ENCODE peak calls at places on chromosome 13, in nine cellular contexts. One of them, this sample, is unnamed.

GRCh38 chr13:42377640-42378382 is 105.9 kb downstream of the AKAP11 start:
- DNase-seq in Calu3: no peak
- DNase-seq in HCEC 1CT: no peak
- DNase-seq in stimulated activated CD8-positive, alpha-beta memory T cell treated with anti-CD3 and anti-CD28 coated beads, Interleukin-7, amount 100 ng/mL, for 1 hour: no peak
- DNase-seq in AG04450: no peak
- DNase-seq in DMS 273 treated with DMSO at 0.1 percent for 48 hours: no peak
- DNase-seq in NCI-H510A treated with DMSO at 0.1 percent for 48 hours: no peak
- DNase-seq in cardiac muscle cell: no peak
- DNase-seq in T-helper 17 cell: no peak
- DNase-seq in this sample: no peak

GRCh38 chr13:112058519-112058873 is 8.5 kb upstream of the SOX1 start:
- DNase-seq in Calu3: no peak
- DNase-seq in HCEC 1CT: no peak
- DNase-seq in stimulated activated CD8-positive, alpha-beta memory T cell treated with anti-CD3 and anti-CD28 coated beads, Interleukin-7, amount 100 ng/mL, for 1 hour: no peak
- DNase-seq in AG04450: no peak
- DNase-seq in DMS 273 treated with DMSO at 0.1 percent for 48 hours: no peak
- DNase-seq in NCI-H510A treated with DMSO at 0.1 percent for 48 hours: peak; percentile 45
- DNase-seq in cardiac muscle cell: no peak
- DNase-seq in T-helper 17 cell: no peak
- DNase-seq in this sample: no peak

GRCh38 chr13:31073859-31074718 is 87.6 kb downstream of the HSPH1 start:
- DNase-seq in Calu3: no peak
- DNase-seq in HCEC 1CT: no peak
- DNase-seq in stimulated activated CD8-positive, alpha-beta memory T cell treated with anti-CD3 and anti-CD28 coated beads, Interleukin-7, amount 100 ng/mL, for 1 hour: no peak
- DNase-seq in AG04450: no peak
- DNase-seq in DMS 273 treated with DMSO at 0.1 percent for 48 hours: no peak
- DNase-seq in NCI-H510A treated with DMSO at 0.1 percent for 48 hours: peak; percentile 2
- DNase-seq in cardiac muscle cell: no peak
- DNase-seq in T-helper 17 cell: no peak
- DNase-seq in this sample: no peak

GRCh38 chr13:109790951-109791605 is 4.7 kb upstream of the IRS2 start:
- DNase-seq in Calu3: no peak
- DNase-seq in HCEC 1CT: peak; percentile 54
- DNase-seq in stimulated activated CD8-positive, alpha-beta memory T cell treated with anti-CD3 and anti-CD28 coated beads, Interleukin-7, amount 100 ng/mL, for 1 hour: no peak
- DNase-seq in AG04450: no peak
- DNase-seq in DMS 273 treated with DMSO at 0.1 percent for 48 hours: no peak
- DNase-seq in NCI-H510A treated with DMSO at 0.1 percent for 48 hours: peak; percentile 79
- DNase-seq in cardiac muscle cell: peak; percentile 52
- DNase-seq in T-helper 17 cell: no peak
- DNase-seq in this sample: no peak

GRCh38 chr13:28423010-28423409 is 71.9 kb downstream of the FLT1 start:
- DNase-seq in Calu3: no peak
- DNase-seq in HCEC 1CT: no peak
- DNase-seq in stimulated activated CD8-positive, alpha-beta memory T cell treated with anti-CD3 and anti-CD28 coated beads, Interleukin-7, amount 100 ng/mL, for 1 hour: no peak
- DNase-seq in AG04450: no peak
- DNase-seq in DMS 273 treated with DMSO at 0.1 percent for 48 hours: no peak
- DNase-seq in NCI-H510A treated with DMSO at 0.1 percent for 48 hours: no peak
- DNase-seq in cardiac muscle cell: no peak
- DNase-seq in T-helper 17 cell: no peak
- DNase-seq in this sample: no peak

GRCh38 chr13:112521073-112521685 is 66.8 kb downstream of the TUBGCP3 start:
- DNase-seq in Calu3: no peak
- DNase-seq in HCEC 1CT: no peak
- DNase-seq in stimulated activated CD8-positive, alpha-beta memory T cell treated with anti-CD3 and anti-CD28 coated beads, Interleukin-7, amount 100 ng/mL, for 1 hour: no peak
- DNase-seq in AG04450: no peak
- DNase-seq in DMS 273 treated with DMSO at 0.1 percent for 48 hours: no peak
- DNase-seq in NCI-H510A treated with DMSO at 0.1 percent for 48 hours: no peak
- DNase-seq in cardiac muscle cell: no peak
- DNase-seq in T-helper 17 cell: no peak
- DNase-seq in this sample: no peak

GRCh38 chr13:21435710-21436151 is 23.4 kb downstream of the ZDHHC20 start:
- DNase-seq in Calu3: peak; percentile 54
- DNase-seq in HCEC 1CT: peak; percentile 84
- DNase-seq in stimulated activated CD8-positive, alpha-beta memory T cell treated with anti-CD3 and anti-CD28 coated beads, Interleukin-7, amount 100 ng/mL, for 1 hour: no peak
- DNase-seq in AG04450: peak; percentile 23
- DNase-seq in DMS 273 treated with DMSO at 0.1 percent for 48 hours: no peak
- DNase-seq in NCI-H510A treated with DMSO at 0.1 percent for 48 hours: no peak
- DNase-seq in cardiac muscle cell: no peak
- DNase-seq in T-helper 17 cell: no peak
- DNase-seq in this sample: no peak

GRCh38 chr13:67515895-67516294 is 285.8 kb upstream of the PCDH9 start:
- DNase-seq in Calu3: no peak
- DNase-seq in HCEC 1CT: peak; percentile 87
- DNase-seq in stimulated activated CD8-positive, alpha-beta memory T cell treated with anti-CD3 and anti-CD28 coated beads, Interleukin-7, amount 100 ng/mL, for 1 hour: no peak
- DNase-seq in AG04450: peak; percentile 66
- DNase-seq in DMS 273 treated with DMSO at 0.1 percent for 48 hours: no peak
- DNase-seq in NCI-H510A treated with DMSO at 0.1 percent for 48 hours: no peak
- DNase-seq in cardiac muscle cell: no peak
- DNase-seq in T-helper 17 cell: no peak
- DNase-seq in this sample: no peak

GRCh38 chr13:96710166-96710866 is 284.0 kb downstream of the OXGR1 start:
- DNase-seq in Calu3: no peak
- DNase-seq in HCEC 1CT: peak; percentile 15
- DNase-seq in stimulated activated CD8-positive, alpha-beta memory T cell treated with anti-CD3 and anti-CD28 coated beads, Interleukin-7, amount 100 ng/mL, for 1 hour: no peak
- DNase-seq in AG04450: no peak
- DNase-seq in DMS 273 treated with DMSO at 0.1 percent for 48 hours: no peak
- DNase-seq in NCI-H510A treated with DMSO at 0.1 percent for 48 hours: no peak
- DNase-seq in cardiac muscle cell: no peak
- DNase-seq in T-helper 17 cell: no peak
- DNase-seq in this sample: no peak

GRCh38 chr13:77222000-77222690 is 104.7 kb downstream of the MYCBP2 start:
- DNase-seq in Calu3: no peak
- DNase-seq in HCEC 1CT: no peak
- DNase-seq in stimulated activated CD8-positive, alpha-beta memory T cell treated with anti-CD3 and anti-CD28 coated beads, Interleukin-7, amount 100 ng/mL, for 1 hour: no peak
- DNase-seq in AG04450: no peak
- DNase-seq in DMS 273 treated with DMSO at 0.1 percent for 48 hours: no peak
- DNase-seq in NCI-H510A treated with DMSO at 0.1 percent for 48 hours: no peak
- DNase-seq in cardiac muscle cell: no peak
- DNase-seq in T-helper 17 cell: no peak
- DNase-seq in this sample: no peak

GRCh38 chr13:99331881-99332293 is 24.7 kb upstream of the GPR183 start:
- DNase-seq in Calu3: no peak
- DNase-seq in HCEC 1CT: no peak
- DNase-seq in stimulated activated CD8-positive, alpha-beta memory T cell treated with anti-CD3 and anti-CD28 coated beads, Interleukin-7, amount 100 ng/mL, for 1 hour: no peak
- DNase-seq in AG04450: no peak
- DNase-seq in DMS 273 treated with DMSO at 0.1 percent for 48 hours: no peak
- DNase-seq in NCI-H510A treated with DMSO at 0.1 percent for 48 hours: no peak
- DNase-seq in cardiac muscle cell: no peak
- DNase-seq in T-helper 17 cell: no peak
- DNase-seq in this sample: no peak

GRCh38 chr13:101473458-101473857 is 21.0 kb downstream of the ITGBL1 start:
- DNase-seq in Calu3: no peak
- DNase-seq in HCEC 1CT: peak; percentile 85
- DNase-seq in stimulated activated CD8-positive, alpha-beta memory T cell treated with anti-CD3 and anti-CD28 coated beads, Interleukin-7, amount 100 ng/mL, for 1 hour: no peak
- DNase-seq in AG04450: peak; percentile 63
- DNase-seq in DMS 273 treated with DMSO at 0.1 percent for 48 hours: no peak
- DNase-seq in NCI-H510A treated with DMSO at 0.1 percent for 48 hours: no peak
- DNase-seq in cardiac muscle cell: no peak
- DNase-seq in T-helper 17 cell: no peak
- DNase-seq in this sample: no peak

GRCh38 chr13:90154311-90154960 is 1193.1 kb upstream of the MIR17HG start:
- DNase-seq in Calu3: no peak
- DNase-seq in HCEC 1CT: peak; percentile 34
- DNase-seq in stimulated activated CD8-positive, alpha-beta memory T cell treated with anti-CD3 and anti-CD28 coated beads, Interleukin-7, amount 100 ng/mL, for 1 hour: no peak
- DNase-seq in AG04450: no peak
- DNase-seq in DMS 273 treated with DMSO at 0.1 percent for 48 hours: no peak
- DNase-seq in NCI-H510A treated with DMSO at 0.1 percent for 48 hours: no peak
- DNase-seq in cardiac muscle cell: no peak
- DNase-seq in T-helper 17 cell: no peak
- DNase-seq in this sample: no peak

GRCh38 chr13:20609145-20609544 is 42.2 kb downstream of the IFT88 start:
- DNase-seq in Calu3: no peak
- DNase-seq in HCEC 1CT: peak; percentile 96
- DNase-seq in stimulated activated CD8-positive, alpha-beta memory T cell treated with anti-CD3 and anti-CD28 coated beads, Interleukin-7, amount 100 ng/mL, for 1 hour: no peak
- DNase-seq in AG04450: peak; percentile 72
- DNase-seq in DMS 273 treated with DMSO at 0.1 percent for 48 hours: no peak
- DNase-seq in NCI-H510A treated with DMSO at 0.1 percent for 48 hours: no peak
- DNase-seq in cardiac muscle cell: no peak
- DNase-seq in T-helper 17 cell: no peak
- DNase-seq in this sample: no peak

GRCh38 chr13:42367836-42368235 is 95.9 kb downstream of the AKAP11 start:
- DNase-seq in Calu3: no peak
- DNase-seq in HCEC 1CT: peak; percentile 11
- DNase-seq in stimulated activated CD8-positive, alpha-beta memory T cell treated with anti-CD3 and anti-CD28 coated beads, Interleukin-7, amount 100 ng/mL, for 1 hour: no peak
- DNase-seq in AG04450: no peak
- DNase-seq in DMS 273 treated with DMSO at 0.1 percent for 48 hours: no peak
- DNase-seq in NCI-H510A treated with DMSO at 0.1 percent for 48 hours: no peak
- DNase-seq in cardiac muscle cell: no peak
- DNase-seq in T-helper 17 cell: no peak
- DNase-seq in this sample: no peak

GRCh38 chr13:75850915-75851314 is 214.8 kb downstream of the LMO7 start:
- DNase-seq in Calu3: no peak
- DNase-seq in HCEC 1CT: no peak
- DNase-seq in stimulated activated CD8-positive, alpha-beta memory T cell treated with anti-CD3 and anti-CD28 coated beads, Interleukin-7, amount 100 ng/mL, for 1 hour: no peak
- DNase-seq in AG04450: no peak
- DNase-seq in DMS 273 treated with DMSO at 0.1 percent for 48 hours: no peak
- DNase-seq in NCI-H510A treated with DMSO at 0.1 percent for 48 hours: no peak
- DNase-seq in cardiac muscle cell: no peak
- DNase-seq in T-helper 17 cell: no peak
- DNase-seq in this sample: no peak

GRCh38 chr13:81726037-81726726 is 1385.3 kb upstream of the SPRY2 start:
- DNase-seq in Calu3: no peak
- DNase-seq in HCEC 1CT: no peak
- DNase-seq in stimulated activated CD8-positive, alpha-beta memory T cell treated with anti-CD3 and anti-CD28 coated beads, Interleukin-7, amount 100 ng/mL, for 1 hour: no peak
- DNase-seq in AG04450: no peak
- DNase-seq in DMS 273 treated with DMSO at 0.1 percent for 48 hours: no peak
- DNase-seq in NCI-H510A treated with DMSO at 0.1 percent for 48 hours: no peak
- DNase-seq in cardiac muscle cell: no peak
- DNase-seq in T-helper 17 cell: no peak
- DNase-seq in this sample: no peak

GRCh38 chr13:36258831-36259230 is 38.8 kb downstream of the CCDC169 start:
- DNase-seq in Calu3: no peak
- DNase-seq in HCEC 1CT: no peak
- DNase-seq in stimulated activated CD8-positive, alpha-beta memory T cell treated with anti-CD3 and anti-CD28 coated beads, Interleukin-7, amount 100 ng/mL, for 1 hour: no peak
- DNase-seq in AG04450: no peak
- DNase-seq in DMS 273 treated with DMSO at 0.1 percent for 48 hours: no peak
- DNase-seq in NCI-H510A treated with DMSO at 0.1 percent for 48 hours: no peak
- DNase-seq in cardiac muscle cell: no peak
- DNase-seq in T-helper 17 cell: no peak
- DNase-seq in this sample: no peak

GRCh38 chr13:51999525-51999924 is 11.7 kb downstream of the ATP7B start:
- DNase-seq in Calu3: no peak
- DNase-seq in HCEC 1CT: no peak
- DNase-seq in stimulated activated CD8-positive, alpha-beta memory T cell treated with anti-CD3 and anti-CD28 coated beads, Interleukin-7, amount 100 ng/mL, for 1 hour: no peak
- DNase-seq in AG04450: no peak
- DNase-seq in DMS 273 treated with DMSO at 0.1 percent for 48 hours: no peak
- DNase-seq in NCI-H510A treated with DMSO at 0.1 percent for 48 hours: no peak
- DNase-seq in cardiac muscle cell: no peak
- DNase-seq in T-helper 17 cell: no peak
- DNase-seq in this sample: no peak

GRCh38 chr13:88623150-88623549 is 952.0 kb downstream of the SLITRK5 start:
- DNase-seq in Calu3: no peak
- DNase-seq in HCEC 1CT: no peak
- DNase-seq in stimulated activated CD8-positive, alpha-beta memory T cell treated with anti-CD3 and anti-CD28 coated beads, Interleukin-7, amount 100 ng/mL, for 1 hour: no peak
- DNase-seq in AG04450: no peak
- DNase-seq in DMS 273 treated with DMSO at 0.1 percent for 48 hours: no peak
- DNase-seq in NCI-H510A treated with DMSO at 0.1 percent for 48 hours: no peak
- DNase-seq in cardiac muscle cell: no peak
- DNase-seq in T-helper 17 cell: no peak
- DNase-seq in this sample: no peak

GRCh38 chr13:21033866-21034601 is 27.4 kb downstream of the LATS2 start:
- DNase-seq in Calu3: peak; percentile 77
- DNase-seq in HCEC 1CT: peak; percentile 17
- DNase-seq in stimulated activated CD8-positive, alpha-beta memory T cell treated with anti-CD3 and anti-CD28 coated beads, Interleukin-7, amount 100 ng/mL, for 1 hour: no peak
- DNase-seq in AG04450: no peak
- DNase-seq in DMS 273 treated with DMSO at 0.1 percent for 48 hours: no peak
- DNase-seq in NCI-H510A treated with DMSO at 0.1 percent for 48 hours: no peak
- DNase-seq in cardiac muscle cell: no peak
- DNase-seq in T-helper 17 cell: no peak
- DNase-seq in this sample: no peak

GRCh38 chr13:94209110-94209509 is 270.4 kb downstream of the DCT start:
- DNase-seq in Calu3: no peak
- DNase-seq in HCEC 1CT: no peak
- DNase-seq in stimulated activated CD8-positive, alpha-beta memory T cell treated with anti-CD3 and anti-CD28 coated beads, Interleukin-7, amount 100 ng/mL, for 1 hour: no peak
- DNase-seq in AG04450: no peak
- DNase-seq in DMS 273 treated with DMSO at 0.1 percent for 48 hours: no peak
- DNase-seq in NCI-H510A treated with DMSO at 0.1 percent for 48 hours: no peak
- DNase-seq in cardiac muscle cell: no peak
- DNase-seq in T-helper 17 cell: no peak
- DNase-seq in this sample: no peak

GRCh38 chr13:91174886-91175501 is 172.5 kb upstream of the MIR17HG start:
- DNase-seq in Calu3: no peak
- DNase-seq in HCEC 1CT: no peak
- DNase-seq in stimulated activated CD8-positive, alpha-beta memory T cell treated with anti-CD3 and anti-CD28 coated beads, Interleukin-7, amount 100 ng/mL, for 1 hour: no peak
- DNase-seq in AG04450: no peak
- DNase-seq in DMS 273 treated with DMSO at 0.1 percent for 48 hours: no peak
- DNase-seq in NCI-H510A treated with DMSO at 0.1 percent for 48 hours: peak; percentile 34
- DNase-seq in cardiac muscle cell: no peak
- DNase-seq in T-helper 17 cell: no peak
- DNase-seq in this sample: no peak

GRCh38 chr13:73096173-73097117 is 37.6 kb downstream of the KLF5 start:
- DNase-seq in Calu3: peak; percentile 45
- DNase-seq in HCEC 1CT: no peak
- DNase-seq in stimulated activated CD8-positive, alpha-beta memory T cell treated with anti-CD3 and anti-CD28 coated beads, Interleukin-7, amount 100 ng/mL, for 1 hour: no peak
- DNase-seq in AG04450: no peak
- DNase-seq in DMS 273 treated with DMSO at 0.1 percent for 48 hours: no peak
- DNase-seq in NCI-H510A treated with DMSO at 0.1 percent for 48 hours: no peak
- DNase-seq in cardiac muscle cell: no peak
- DNase-seq in T-helper 17 cell: no peak
- DNase-seq in this sample: no peak

GRCh38 chr13:35190241-35190640 is 248.2 kb downstream of the NBEA start:
- DNase-seq in Calu3: no peak
- DNase-seq in HCEC 1CT: no peak
- DNase-seq in stimulated activated CD8-positive, alpha-beta memory T cell treated with anti-CD3 and anti-CD28 coated beads, Interleukin-7, amount 100 ng/mL, for 1 hour: no peak
- DNase-seq in AG04450: no peak
- DNase-seq in DMS 273 treated with DMSO at 0.1 percent for 48 hours: no peak
- DNase-seq in NCI-H510A treated with DMSO at 0.1 percent for 48 hours: no peak
- DNase-seq in cardiac muscle cell: no peak
- DNase-seq in T-helper 17 cell: no peak
- DNase-seq in this sample: no peak

GRCh38 chr13:96428904-96429303 is 339.0 kb downstream of the HS6ST3 start:
- DNase-seq in Calu3: no peak
- DNase-seq in HCEC 1CT: no peak
- DNase-seq in stimulated activated CD8-positive, alpha-beta memory T cell treated with anti-CD3 and anti-CD28 coated beads, Interleukin-7, amount 100 ng/mL, for 1 hour: no peak
- DNase-seq in AG04450: no peak
- DNase-seq in DMS 273 treated with DMSO at 0.1 percent for 48 hours: no peak
- DNase-seq in NCI-H510A treated with DMSO at 0.1 percent for 48 hours: no peak
- DNase-seq in cardiac muscle cell: no peak
- DNase-seq in T-helper 17 cell: no peak
- DNase-seq in this sample: no peak

GRCh38 chr13:114112826-114113322 is 19.5 kb downstream of the RASA3 start:
- DNase-seq in Calu3: no peak
- DNase-seq in HCEC 1CT: no peak
- DNase-seq in stimulated activated CD8-positive, alpha-beta memory T cell treated with anti-CD3 and anti-CD28 coated beads, Interleukin-7, amount 100 ng/mL, for 1 hour: no peak
- DNase-seq in AG04450: no peak
- DNase-seq in DMS 273 treated with DMSO at 0.1 percent for 48 hours: no peak
- DNase-seq in NCI-H510A treated with DMSO at 0.1 percent for 48 hours: no peak
- DNase-seq in cardiac muscle cell: no peak
- DNase-seq in T-helper 17 cell: no peak
- DNase-seq in this sample: no peak

GRCh38 chr13:103716689-103717088 is 650.5 kb upstream of the SLC10A2 start:
- DNase-seq in Calu3: no peak
- DNase-seq in HCEC 1CT: no peak
- DNase-seq in stimulated activated CD8-positive, alpha-beta memory T cell treated with anti-CD3 and anti-CD28 coated beads, Interleukin-7, amount 100 ng/mL, for 1 hour: no peak
- DNase-seq in AG04450: no peak
- DNase-seq in DMS 273 treated with DMSO at 0.1 percent for 48 hours: no peak
- DNase-seq in NCI-H510A treated with DMSO at 0.1 percent for 48 hours: no peak
- DNase-seq in cardiac muscle cell: no peak
- DNase-seq in T-helper 17 cell: no peak
- DNase-seq in this sample: no peak

GRCh38 chr13:45299194-45299593 is 41.8 kb downstream of the TPT1 start:
- DNase-seq in Calu3: no peak
- DNase-seq in HCEC 1CT: peak; percentile 8
- DNase-seq in stimulated activated CD8-positive, alpha-beta memory T cell treated with anti-CD3 and anti-CD28 coated beads, Interleukin-7, amount 100 ng/mL, for 1 hour: no peak
- DNase-seq in AG04450: no peak
- DNase-seq in DMS 273 treated with DMSO at 0.1 percent for 48 hours: no peak
- DNase-seq in NCI-H510A treated with DMSO at 0.1 percent for 48 hours: no peak
- DNase-seq in cardiac muscle cell: no peak
- DNase-seq in T-helper 17 cell: no peak
- DNase-seq in this sample: no peak

This sample was measured in omental fat pad.